ENCODE peak calls at places on chromosomes 1 and 21, in five cellular contexts. One of them, this sample, is unnamed.

GRCh38 chr1:198681831-198682756 is 43.3 kb downstream of the PTPRC start:
- DNase-seq in mesenchymal stem cell: peak; percentile 97
- DNase-seq in IMR-90: peak; percentile 93
- DNase-seq in H1: no peak
- DNase-seq in trophoblast cell: peak; percentile 46
- DNase-seq in this sample: peak; percentile 33

GRCh38 chr21:46295996-46296752 is 10.0 kb downstream of the YBEY start:
- DNase-seq in mesenchymal stem cell: no peak
- DNase-seq in IMR-90: peak; percentile 32
- DNase-seq in H1: no peak
- DNase-seq in trophoblast cell: no peak
- DNase-seq in this sample: no peak

GRCh38 chr1:33255347-33256311 is 663 bp upstream of the ZNF362 start:
- DNase-seq in mesenchymal stem cell: peak; percentile 31
- DNase-seq in IMR-90: peak; percentile 15
- DNase-seq in H1: peak; percentile 41
- DNase-seq in trophoblast cell: peak; percentile 73
- DNase-seq in this sample: no peak

GRCh38 chr1:30712583-30712982 is 10.8 kb downstream of the MATN1 start:
- DNase-seq in mesenchymal stem cell: no peak
- DNase-seq in IMR-90: no peak
- DNase-seq in H1: no peak
- DNase-seq in trophoblast cell: no peak
- DNase-seq in this sample: no peak

GRCh38 chr1:11912000-11912399 is 14.2 kb downstream of the KIAA2013 start:
- DNase-seq in mesenchymal stem cell: no peak
- DNase-seq in IMR-90: no peak
- DNase-seq in H1: no peak
- DNase-seq in trophoblast cell: no peak
- DNase-seq in this sample: no peak

GRCh38 chr1:56709269-56709880 is 64.3 kb downstream of the PRKAA2 start:
- DNase-seq in mesenchymal stem cell: peak; percentile 63
- DNase-seq in IMR-90: peak; percentile 65
- DNase-seq in H1: no peak
- DNase-seq in trophoblast cell: peak; percentile 24
- DNase-seq in this sample: peak; percentile 40

GRCh38 chr1:24043345-24044032 is 63.4 kb upstream of the SRSF10 start:
- DNase-seq in mesenchymal stem cell: no peak
- DNase-seq in IMR-90: no peak
- DNase-seq in H1: no peak
- DNase-seq in trophoblast cell: no peak
- DNase-seq in this sample: no peak

GRCh38 chr1:2480986-2481364 is 4.9 kb downstream of the PLCH2 start:
- DNase-seq in mesenchymal stem cell: no peak
- DNase-seq in IMR-90: no peak
- DNase-seq in H1: no peak
- DNase-seq in trophoblast cell: no peak
- DNase-seq in this sample: no peak

GRCh38 chr1:160748182-160748876 is 9.3 kb downstream of the SLAMF7 start:
- DNase-seq in mesenchymal stem cell: no peak
- DNase-seq in IMR-90: no peak
- DNase-seq in H1: no peak
- DNase-seq in trophoblast cell: no peak
- DNase-seq in this sample: no peak

GRCh38 chr1:245444971-245445370 is 290.2 kb downstream of the KIF26B start:
- DNase-seq in mesenchymal stem cell: peak; percentile 21
- DNase-seq in IMR-90: no peak
- DNase-seq in H1: no peak
- DNase-seq in trophoblast cell: no peak
- DNase-seq in this sample: no peak

GRCh38 chr1:36087233-36088123 is 1.2 kb upstream of the ADPRS start:
- DNase-seq in mesenchymal stem cell: no peak
- DNase-seq in IMR-90: no peak
- DNase-seq in H1: no peak
- DNase-seq in trophoblast cell: no peak
- DNase-seq in this sample: no peak

GRCh38 chr1:230699716-230700115 is 14.2 kb downstream of the AGT start:
- DNase-seq in mesenchymal stem cell: no peak
- DNase-seq in IMR-90: no peak
- DNase-seq in H1: no peak
- DNase-seq in trophoblast cell: no peak
- DNase-seq in this sample: no peak

GRCh38 chr21:41156128-41156527 is 11.8 kb upstream of the BACE2 start:
- DNase-seq in mesenchymal stem cell: no peak
- DNase-seq in IMR-90: no peak
- DNase-seq in H1: no peak
- DNase-seq in trophoblast cell: no peak
- DNase-seq in this sample: no peak

GRCh38 chr1:234915923-234916675 is 212.5 kb downstream of the TOMM20 start:
- DNase-seq in mesenchymal stem cell: peak; percentile 68
- DNase-seq in IMR-90: no peak
- DNase-seq in H1: no peak
- DNase-seq in trophoblast cell: no peak
- DNase-seq in this sample: no peak

GRCh38 chr1:234661249-234661928 is 51.4 kb upstream of the IRF2BP2 start:
- DNase-seq in mesenchymal stem cell: no peak
- DNase-seq in IMR-90: no peak
- DNase-seq in H1: no peak
- DNase-seq in trophoblast cell: no peak
- DNase-seq in this sample: no peak

GRCh38 chr21:26170471-26171309 is at the start of gene APP:
- DNase-seq in mesenchymal stem cell: peak; percentile 78
- DNase-seq in IMR-90: peak; percentile 70
- DNase-seq in H1: no peak
- DNase-seq in trophoblast cell: peak; percentile 67
- DNase-seq in this sample: peak; percentile 82

GRCh38 chr1:100891380-100891779 is 3.3 kb downstream of the EXTL2 start:
- DNase-seq in mesenchymal stem cell: no peak
- DNase-seq in IMR-90: no peak
- DNase-seq in H1: no peak
- DNase-seq in trophoblast cell: peak; percentile 7
- DNase-seq in this sample: no peak

GRCh38 chr21:15895142-15896106 is 165.6 kb downstream of the USP25 start:
- DNase-seq in mesenchymal stem cell: no peak
- DNase-seq in IMR-90: peak; percentile 2
- DNase-seq in H1: no peak
- DNase-seq in trophoblast cell: no peak
- DNase-seq in this sample: no peak

GRCh38 chr1:234755449-234755863 is 145.5 kb upstream of the IRF2BP2 start:
- DNase-seq in mesenchymal stem cell: peak; percentile 79
- DNase-seq in IMR-90: peak; percentile 95
- DNase-seq in H1: no peak
- DNase-seq in trophoblast cell: peak; percentile 12
- DNase-seq in this sample: no peak

GRCh38 chr1:178024504-178024903 is 54.6 kb upstream of the SEC16B start:
- DNase-seq in mesenchymal stem cell: no peak
- DNase-seq in IMR-90: no peak
- DNase-seq in H1: no peak
- DNase-seq in trophoblast cell: no peak
- DNase-seq in this sample: no peak

GRCh38 chr1:9294440-9294773 is 1.7 kb downstream of the SPSB1 start:
- DNase-seq in mesenchymal stem cell: peak; percentile 88
- DNase-seq in IMR-90: peak; percentile 96
- DNase-seq in H1: no peak
- DNase-seq in trophoblast cell: no peak
- DNase-seq in this sample: no peak

GRCh38 chr1:183385746-183386145 is 32.4 kb downstream of the NMNAT2 start:
- DNase-seq in mesenchymal stem cell: peak; percentile 7
- DNase-seq in IMR-90: no peak
- DNase-seq in H1: no peak
- DNase-seq in trophoblast cell: peak; percentile 26
- DNase-seq in this sample: no peak

GRCh38 chr1:220318673-220319072 is 46.4 kb upstream of the RAB3GAP2 start:
- DNase-seq in mesenchymal stem cell: no peak
- DNase-seq in IMR-90: no peak
- DNase-seq in H1: no peak
- DNase-seq in trophoblast cell: no peak
- DNase-seq in this sample: no peak

GRCh38 chr1:45543599-45544417 is 6.8 kb upstream of the AKR1A1 start:
- DNase-seq in mesenchymal stem cell: peak; percentile 43
- DNase-seq in IMR-90: no peak
- DNase-seq in H1: no peak
- DNase-seq in trophoblast cell: peak; percentile 10
- DNase-seq in this sample: no peak

GRCh38 chr1:154730251-154730650 is 122.3 kb upstream of the ADAR start:
- DNase-seq in mesenchymal stem cell: peak; percentile 74
- DNase-seq in IMR-90: peak; percentile 38
- DNase-seq in H1: no peak
- DNase-seq in trophoblast cell: no peak
- DNase-seq in this sample: no peak

GRCh38 chr1:212498243-212498642 is 65.5 kb downstream of the NENF start:
- DNase-seq in mesenchymal stem cell: peak; percentile 86
- DNase-seq in IMR-90: peak; percentile 96
- DNase-seq in H1: no peak
- DNase-seq in trophoblast cell: peak; percentile 19
- DNase-seq in this sample: no peak

GRCh38 chr1:103341377-103341880 is 184.1 kb upstream of the RNPC3 start:
- DNase-seq in mesenchymal stem cell: no peak
- DNase-seq in IMR-90: no peak
- DNase-seq in H1: no peak
- DNase-seq in trophoblast cell: no peak
- DNase-seq in this sample: no peak

GRCh38 chr1:103333141-103333540 is 192.4 kb upstream of the RNPC3 start:
- DNase-seq in mesenchymal stem cell: no peak
- DNase-seq in IMR-90: no peak
- DNase-seq in H1: no peak
- DNase-seq in trophoblast cell: peak; percentile 9
- DNase-seq in this sample: no peak

GRCh38 chr1:103336376-103336775 is 189.1 kb upstream of the RNPC3 start:
- DNase-seq in mesenchymal stem cell: no peak
- DNase-seq in IMR-90: no peak
- DNase-seq in H1: no peak
- DNase-seq in trophoblast cell: no peak
- DNase-seq in this sample: peak; percentile 48

GRCh38 chr1:103337779-103338178 is 187.7 kb upstream of the RNPC3 start:
- DNase-seq in mesenchymal stem cell: no peak
- DNase-seq in IMR-90: no peak
- DNase-seq in H1: no peak
- DNase-seq in trophoblast cell: no peak
- DNase-seq in this sample: no peak
- H2AFZ ChIP-seq in mesenchymal stem cell: no peak overlapping the region
- H2AFZ ChIP-seq in IMR-90: no peak overlapping the region
- H2AFZ ChIP-seq in H1: no peak overlapping the region
- H2AFZ ChIP-seq in trophoblast cell: no peak overlapping the region
- H2AFZ ChIP-seq in this sample: peak overlapping the region; percentile 9

DNA sequence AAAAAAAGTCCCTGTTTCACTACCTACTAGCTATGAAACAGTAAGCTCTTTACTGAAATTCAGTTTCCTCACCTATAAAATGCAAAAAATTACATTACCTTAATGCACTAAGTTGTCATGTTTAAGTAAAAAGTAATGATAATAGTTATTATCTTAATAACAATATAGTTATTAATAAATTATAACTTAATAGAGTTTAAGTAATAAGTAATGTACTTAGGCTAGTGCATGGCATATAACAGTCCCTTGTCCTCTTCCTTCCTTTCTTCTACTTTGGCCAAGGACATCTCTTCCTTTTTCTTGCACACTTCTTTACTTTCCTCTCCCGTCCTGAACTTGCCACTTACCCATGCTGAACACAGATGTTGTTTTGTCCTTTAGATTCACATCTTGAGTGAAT is 9.0 kb downstream of the TMEM200B start:
- DNase-seq in mesenchymal stem cell: no peak
- DNase-seq in IMR-90: no peak
- DNase-seq in H1: no peak
- DNase-seq in trophoblast cell: no peak
- DNase-seq in this sample: no peak
- H3K36me3 ChIP-seq in mesenchymal stem cell: peaks cover 9% of the 10 kb centered on the region
- H3K36me3 ChIP-seq in IMR-90: no peaks in the 10 kb centered on the region
- H3K36me3 ChIP-seq in H1: peaks cover 4% of the 10 kb centered on the region
- H3K36me3 ChIP-seq in trophoblast cell: peaks cover 9% of the 10 kb centered on the region
- H3K36me3 ChIP-seq in this sample: peaks cover 30% of the 10 kb centered on the region

DNA sequence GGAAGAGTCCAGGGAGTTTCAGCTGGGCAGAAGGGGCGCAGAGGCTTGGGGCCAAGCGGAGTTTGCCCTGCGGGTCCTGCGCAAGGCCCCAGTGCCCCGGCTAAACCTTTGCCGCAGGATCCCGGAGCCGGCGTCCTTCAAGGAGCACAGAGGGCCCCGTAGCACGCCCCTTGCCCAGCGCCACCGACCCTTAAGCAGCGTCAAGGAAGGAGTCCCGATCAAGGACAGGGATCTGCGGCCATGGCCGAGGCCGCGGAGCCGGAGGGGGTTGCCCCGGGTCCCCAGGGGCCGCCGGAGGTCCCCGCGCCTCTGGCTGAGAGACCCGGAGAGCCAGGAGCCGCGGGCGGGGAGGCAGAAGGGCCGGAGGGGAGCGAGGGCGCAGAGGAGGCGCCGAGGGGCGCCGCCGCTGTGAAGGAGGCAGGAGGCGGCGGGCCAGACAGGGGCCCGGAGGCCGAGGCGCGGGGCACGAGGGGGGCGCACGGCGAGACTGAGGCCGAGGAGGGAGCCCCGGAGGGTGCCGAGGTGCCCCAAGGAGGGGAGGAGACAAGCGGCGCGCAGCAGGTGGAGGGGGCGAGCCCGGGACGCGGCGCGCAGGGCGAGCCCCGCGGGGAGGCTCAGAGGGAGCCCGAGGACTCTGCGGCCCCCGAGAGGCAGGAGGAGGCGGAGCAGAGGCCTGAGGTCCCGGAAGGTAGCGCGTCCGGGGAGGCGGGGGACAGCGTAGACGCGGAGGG is 520 bp downstream of the CLIC6 start:
- DNase-seq in mesenchymal stem cell: no peak
- DNase-seq in IMR-90: no peak
- DNase-seq in H1: no peak
- DNase-seq in trophoblast cell: no peak
- DNase-seq in this sample: peak; percentile 18
- H3K14ac ChIP-seq in mesenchymal stem cell: no peak overlapping the region
- H3K14ac ChIP-seq in IMR-90: no peak overlapping the region
- H3K14ac ChIP-seq in H1: no peak overlapping the region
- H3K14ac ChIP-seq in trophoblast cell: no peak overlapping the region
- H3K14ac ChIP-seq in this sample: peak overlapping the region; percentile 49

DNA sequence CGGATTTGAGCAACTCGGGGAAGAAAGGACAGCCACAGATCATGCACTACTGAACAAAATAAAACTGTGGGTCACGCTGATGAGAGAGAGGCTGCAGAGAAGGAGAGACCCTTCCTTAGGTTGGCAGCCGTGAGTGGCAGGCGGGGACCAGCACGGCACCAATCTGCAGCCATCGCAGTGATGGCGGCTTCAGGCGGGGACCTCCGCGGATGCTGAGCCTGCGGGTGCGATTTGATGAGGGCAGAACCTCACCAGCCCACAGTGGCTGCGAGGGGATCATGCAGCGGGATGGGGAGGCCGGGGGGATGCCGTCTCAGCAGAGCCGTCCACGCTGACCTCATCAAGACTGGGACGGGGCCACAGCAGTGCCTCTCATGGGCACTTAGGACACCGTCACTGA is 11.8 kb downstream of the ITGB2 start:
- DNase-seq in mesenchymal stem cell: no peak
- DNase-seq in IMR-90: no peak
- DNase-seq in H1: no peak
- DNase-seq in trophoblast cell: no peak
- DNase-seq in this sample: no peak
- H2AFZ ChIP-seq in mesenchymal stem cell: no peak overlapping the region
- H2AFZ ChIP-seq in IMR-90: no peak overlapping the region
- H2AFZ ChIP-seq in H1: no peak overlapping the region
- H2AFZ ChIP-seq in trophoblast cell: no peak overlapping the region
- H2AFZ ChIP-seq in this sample: no peak overlapping the region

GRCh38 chr1:37588939-37589338 is 6.8 kb downstream of the GNL2 start:
- DNase-seq in mesenchymal stem cell: no peak
- DNase-seq in IMR-90: no peak
- DNase-seq in H1: no peak
- DNase-seq in trophoblast cell: no peak
- DNase-seq in this sample: no peak
- H3K36me3 ChIP-seq in mesenchymal stem cell: peaks cover 18% of the 10 kb centered on the region
- H3K36me3 ChIP-seq in IMR-90: peaks cover 27% of the 10 kb centered on the region
- H3K36me3 ChIP-seq in H1: peaks cover 71% of the 10 kb centered on the region
- H3K36me3 ChIP-seq in trophoblast cell: peaks cover 22% of the 10 kb centered on the region
- H3K36me3 ChIP-seq in this sample: peaks cover 27% of the 10 kb centered on the region

GRCh38 chr1:214602764-214603657 is at the start of gene CENPF:
- DNase-seq in mesenchymal stem cell: peak; percentile 99
- DNase-seq in IMR-90: peak; percentile 99
- DNase-seq in H1: peak; percentile 98
- DNase-seq in trophoblast cell: peak; percentile 99
- DNase-seq in this sample: peak; percentile 96
- H3K14ac ChIP-seq in mesenchymal stem cell: no peak within 1 kb of the TSS
- H3K14ac ChIP-seq in IMR-90: peak within 1 kb of the TSS; percentile 24
- H3K14ac ChIP-seq in H1: no peak within 1 kb of the TSS
- H3K14ac ChIP-seq in trophoblast cell: no peak within 1 kb of the TSS
- H3K14ac ChIP-seq in this sample: peak within 1 kb of the TSS; percentile 48